ENCODE peak calls at places on chromosomes 16 and 17, in four cellular contexts. C is transverse colon, J is GM12865, P is heart left ventricle. T is an unnamed sample.

GRCh38 chr17:39705786-39706348 is 6.0 kb downstream of the ERBB2 start:
- DNase-seq in J (no peak), P (peak), C (peak), T (no peak)

GRCh38 chr17:18018411-18018921 is 20.5 kb downstream of the ATPAF2 start:
- DNase-seq in J (no peak), P (no peak), C (no peak), T (no peak)

GRCh38 chr17:33284022-33284421 is 9.1 kb downstream of the ASIC2 start:
- DNase-seq in J (no peak), P (peak), C (peak), T (peak)

GRCh38 chr17:55527520-55528118 is 16.4 kb upstream of the SMIM36 start:
- DNase-seq in P (no peak), J (peak), C (no peak), T (peak)

GRCh38 chr17:76869209-76869877 is 1.1 kb downstream of the MGAT5B start:
- DNase-seq in C (no peak), J (no peak), P (no peak), T (no peak)

GRCh38 chr17:50908140-50908859 is 42.1 kb upstream of the TOB1 start:
- DNase-seq in C (no peak), P (no peak), J (no peak), T (no peak)

GRCh38 chr17:39393732-39394131 is 7.7 kb downstream of the FBXL20 start:
- DNase-seq in P (no peak), C (no peak), J (no peak), T (no peak)

GRCh38 chr16:47657977-47658376 is 196.8 kb downstream of the PHKB start:
- DNase-seq in P (no peak), C (no peak), J (no peak), T (no peak)

GRCh38 chr17:64679710-64680216 is 17.7 kb upstream of the SMURF2 start:
- DNase-seq in P (peak), C (no peak), J (no peak), T (peak)

GRCh38 chr16:57023541-57024249 is 34.3 kb downstream of the NLRC5 start:
- DNase-seq in C (no peak), P (no peak), J (no peak), T (no peak)

GRCh38 chr16:8880839-8881510 is 1.2 kb upstream of the LITAFD start:
- DNase-seq in P (no peak), C (no peak), J (no peak), T (no peak)

GRCh38 chr16:3215601-3216262 is 19.2 kb downstream of the ZNF200 start:
- DNase-seq in P (no peak), C (no peak), J (no peak), T (no peak)

GRCh38 chr16:83954577-83955016 is 1.6 kb downstream of the OSGIN1 start:
- DNase-seq in C (peak), P (peak), J (no peak), T (peak)

GRCh38 chr16:29926675-29927522 is 873 bp upstream of the KCTD13 start:
- DNase-seq in C (peak), J (no peak), P (no peak), T (no peak)

GRCh38 chr17:2855063-2855600 is 58.9 kb downstream of the RAP1GAP2 start:
- DNase-seq in J (no peak), P (no peak), C (no peak), T (no peak)
- H3K4me3 ChIP-seq in J (no peak), P (peak), C (no peak), T (peak)

GRCh38 chr17:47846741-47847340 is 4.1 kb downstream of the SP6 start:
- DNase-seq in P (no peak), J (no peak), C (no peak), T (no peak)
- H3K4me3 ChIP-seq in P (no peak), J (no peak), C (no peak), T (no peak)

DNA sequence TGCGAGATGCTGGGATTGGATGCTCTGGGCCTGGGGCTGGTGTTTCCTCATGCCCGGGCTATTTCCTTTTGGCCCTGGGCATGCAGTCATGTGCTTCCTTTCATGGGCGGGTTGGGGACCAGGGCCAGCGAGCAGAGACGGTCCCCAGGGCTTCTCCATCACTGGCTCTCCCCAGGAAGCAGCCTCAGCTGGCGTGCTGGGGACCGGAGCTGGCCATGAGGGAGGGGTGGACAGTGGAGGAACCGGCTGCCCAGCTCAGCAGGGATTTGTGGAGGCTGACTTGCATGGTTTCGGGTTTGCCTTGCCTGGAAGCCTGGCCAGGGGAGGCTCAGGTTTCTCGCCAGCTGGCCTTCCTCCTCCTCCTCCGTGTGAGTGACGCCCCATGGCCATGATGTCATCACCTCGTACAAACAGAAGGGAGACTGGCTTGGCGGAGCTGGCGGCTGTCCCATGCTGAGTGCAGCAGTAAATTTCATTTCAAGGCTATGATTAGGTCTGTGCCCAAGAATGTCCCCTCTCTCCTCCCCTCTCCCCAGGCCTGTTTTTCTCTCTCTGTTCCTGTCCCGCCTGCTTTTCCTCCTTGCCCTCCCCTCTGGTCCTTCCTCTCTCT is 8.9 kb upstream of the TIMP2 start:
- DNase-seq in J (no peak), C (peak), P (peak), T (peak)
- H3K4me3 ChIP-seq in J (no peak), C (no peak), P (no peak), T (peak)

GRCh38 chr17:44308865-44309264 is 464 bp downstream of the RUNDC3A start:
- DNase-seq in J (no peak), P (no peak), C (no peak), T (no peak)

GRCh38 chr17:44309472-44309871 is 1.1 kb downstream of the RUNDC3A start:
- DNase-seq in P (no peak), J (no peak), C (no peak), T (no peak)

GRCh38 chr17:44308320-44308818 is at the start of gene RUNDC3A:
- DNase-seq in P (peak), C (peak), J (peak), T (peak)

GRCh38 chr17:44310188-44310587 is 1.8 kb downstream of the RUNDC3A start:
- DNase-seq in C (no peak), J (no peak), P (no peak), T (no peak)

DNA sequence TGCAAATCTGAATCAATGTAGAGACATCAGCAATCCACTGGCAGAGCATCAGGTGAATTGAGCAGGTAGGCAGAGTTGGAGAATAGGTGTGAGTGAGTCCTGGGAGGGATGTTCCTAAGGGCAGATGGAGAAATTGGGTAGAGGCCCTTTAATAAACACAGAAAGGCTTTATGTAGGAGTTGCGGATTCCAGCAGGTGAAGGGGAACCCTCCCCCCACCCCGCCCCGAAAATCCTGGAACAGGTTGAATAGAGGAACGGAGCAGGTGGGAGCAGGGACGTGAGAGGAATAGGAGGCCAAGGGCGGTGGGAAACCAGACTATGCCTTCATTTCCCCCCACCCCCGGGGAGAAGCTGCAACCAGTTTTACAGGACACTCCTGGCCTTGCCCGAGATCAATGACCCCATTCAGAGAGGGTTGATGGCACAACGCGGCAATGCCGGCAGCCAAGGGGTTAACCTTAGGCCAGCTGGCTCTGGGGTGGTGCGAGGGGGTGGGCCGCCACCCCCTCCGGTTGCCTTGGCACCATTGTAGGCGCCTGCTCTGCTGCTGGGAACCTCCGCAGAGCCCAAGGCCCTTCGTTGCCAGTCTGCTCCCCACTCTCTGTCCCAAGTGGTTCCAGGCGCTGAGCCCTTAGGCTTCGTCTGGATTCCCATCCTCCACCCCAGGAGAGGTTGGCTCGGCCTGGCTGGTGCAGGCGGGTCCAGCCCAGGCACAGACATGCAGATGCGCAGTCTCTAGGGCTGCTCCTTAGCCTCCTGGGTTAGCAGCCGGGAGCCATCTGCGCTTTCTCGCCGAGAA is 814 bp upstream of the RUNDC3A start:
- DNase-seq in C (peak), P (peak), J (no peak), T (peak)
- H3K4me3 ChIP-seq in C (peak), P (peak), J (no peak), T (no peak)

GRCh38 chr17:42775534-42776098 is 2.4 kb downstream of the VPS25 start:
- DNase-seq in J (peak), C (no peak), P (no peak), T (no peak)
- H3K4me3 ChIP-seq in J (no peak), C (no peak), P (no peak), T (no peak)

DNA sequence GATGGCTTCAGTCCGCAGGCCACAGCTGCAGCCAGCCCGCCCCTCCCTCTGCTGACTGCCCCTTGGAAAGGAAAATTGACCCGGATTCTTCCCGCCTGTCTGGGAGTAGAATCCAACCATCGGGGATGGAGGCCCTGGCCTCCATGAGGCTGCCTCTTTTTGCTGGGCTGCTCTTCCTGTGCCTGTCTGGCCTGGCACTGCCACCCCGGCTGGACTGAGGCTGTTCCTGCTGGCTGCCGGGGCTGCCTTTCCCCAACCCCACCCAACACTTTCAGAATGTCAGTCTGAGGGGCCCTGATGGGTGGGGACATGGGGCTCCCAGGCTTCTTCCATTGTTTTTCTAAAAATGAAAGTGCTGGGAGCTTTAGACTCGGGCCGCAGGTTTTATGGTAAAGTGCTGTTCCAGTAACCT is 7.3 kb downstream of the BAHCC1 start:
- DNase-seq in J (no peak), P (peak), C (no peak), T (peak)
- H3K4me3 ChIP-seq in J (no peak), P (no peak), C (no peak), T (peak)

GRCh38 chr17:49498037-49498615 is 3.0 kb downstream of the NGFR start:
- DNase-seq in J (no peak), P (no peak), C (no peak), T (no peak)
- H3K4me3 ChIP-seq in J (no peak), P (peak), C (no peak), T (no peak)

GRCh38 chr17:48594412-48595106 is 980 bp upstream of the HOXB5 start:
- DNase-seq in P (no peak), C (no peak), J (no peak), T (no peak)

GRCh38 chr17:48596735-48597491 is 3.3 kb upstream of the HOXB5 start:
- DNase-seq in P (no peak), C (no peak), J (no peak), T (no peak)

GRCh38 chr17:48593840-48594411 is 347 bp upstream of the HOXB5 start:
- DNase-seq in C (peak), J (peak), P (peak), T (peak)

GRCh38 chr17:48596000-48596734 is 2.6 kb upstream of the HOXB5 start:
- DNase-seq in J (no peak), C (no peak), P (no peak), T (no peak)

GRCh38 chr17:48595107-48595999 is 1.8 kb upstream of the HOXB5 start:
- DNase-seq in P (no peak), C (no peak), J (no peak), T (no peak)
- H3K4me3 ChIP-seq in P (no peak), C (no peak), J (no peak), T (no peak)

DNA sequence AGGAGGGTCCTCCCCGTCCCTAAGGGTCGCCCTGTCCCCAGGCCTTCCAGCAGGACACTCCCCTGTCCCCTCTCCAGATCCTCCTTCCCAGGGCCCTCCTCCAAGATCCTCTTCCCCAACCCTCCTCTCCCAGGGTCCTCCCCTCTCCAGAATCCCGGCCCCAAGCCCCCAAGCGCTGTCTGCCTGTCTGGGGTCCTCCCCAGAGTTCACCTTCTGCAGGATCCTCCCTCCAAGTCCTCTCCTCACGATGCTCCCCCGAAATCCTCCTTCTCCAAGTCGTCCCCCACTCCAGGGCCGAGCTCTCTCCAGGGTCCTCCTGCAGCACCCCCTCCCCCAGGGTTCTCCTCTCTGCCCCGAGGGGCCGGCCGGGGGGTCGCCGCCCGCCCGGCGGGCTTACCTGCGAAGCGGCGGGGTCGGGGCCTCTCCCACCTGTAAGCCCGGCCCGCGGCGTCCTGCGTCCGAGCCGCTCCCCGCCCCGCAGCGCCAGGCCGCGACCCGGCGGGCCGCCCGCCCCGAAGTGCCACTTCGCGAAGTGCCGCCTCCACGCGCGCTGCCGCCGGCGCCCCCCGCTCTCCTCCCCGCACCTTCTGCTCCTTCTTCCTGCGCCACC is 678 bp upstream of the BAIAP2 start:
- DNase-seq in C (no peak), P (no peak), J (no peak), T (no peak)
- H3K4me3 ChIP-seq in C (peak), P (peak), J (no peak), T (peak)

T was measured in MG63.